ENCODE peak calls at places on chromosomes 3 and 15, in five cellular contexts. T, U, V, K and F are unnamed samples.
A peak's percentile ranks its signal among the peaks of the same experiment; 100 is the strongest.

GRCh38 chr15:60583194-60583593 is 104.3 kb upstream of the ICE2 start:
- DNase-seq in K (no peak), V (no peak), U (no peak), T (no peak), F (no peak)

GRCh38 chr3:88061749-88062148 is 2.7 kb downstream of the ZNF654 start:
- DNase-seq in T (peak; percentile 23), U (no peak), V (no peak), K (no peak), F (no peak)

GRCh38 chr3:12879191-12879815 is 37.9 kb upstream of the RPL32 start:
- DNase-seq in K (no peak), T (no peak), V (no peak), U (no peak), F (no peak)

GRCh38 chr3:150635526-150635925 is 32.4 kb downstream of the SELENOT start:
- DNase-seq in U (no peak), T (no peak), K (no peak), V (no peak), F (no peak)

GRCh38 chr15:62998262-62998909 is 44.2 kb upstream of the TPM1 start:
- DNase-seq in T (no peak), U (no peak), V (no peak), K (no peak), F (no peak)

GRCh38 chr3:70433091-70433490 is 120.7 kb upstream of the MDFIC2 start:
- DNase-seq in U (no peak), T (peak; percentile 87), K (no peak), V (no peak), F (no peak)

GRCh38 chr3:31289592-31289991 is 243.1 kb upstream of the STT3B start:
- DNase-seq in K (no peak), T (no peak), U (no peak), V (no peak), F (no peak)

GRCh38 chr15:71437919-71438318 is 322.6 kb downstream of the THSD4 start:
- DNase-seq in K (no peak), V (no peak), T (no peak), U (no peak), F (no peak)

GRCh38 chr15:80456517-80457497 is 52.6 kb downstream of the ARNT2 start:
- DNase-seq in U (no peak), K (no peak), V (no peak), T (peak; percentile 32), F (no peak)

GRCh38 chr3:62052331-62052730 is 321.0 kb downstream of the FEZF2 start:
- DNase-seq in U (no peak), T (no peak), V (no peak), K (no peak), F (no peak)

GRCh38 chr15:97547381-97547780 is 413.1 kb upstream of the ARRDC4 start:
- DNase-seq in U (no peak), V (no peak), K (no peak), T (no peak), F (no peak)

GRCh38 chr3:119187266-119187665 is 13.9 kb downstream of the UPK1B start:
- DNase-seq in T (no peak), K (no peak), V (no peak), U (no peak), F (no peak)

GRCh38 chr15:80210612-80211554 is 41.1 kb downstream of the CTXND1 start:
- DNase-seq in V (no peak), U (no peak), K (no peak), T (no peak), F (no peak)

GRCh38 chr15:81863157-81863556 is 182.7 kb downstream of the MEX3B start:
- DNase-seq in T (peak; percentile 4), V (no peak), K (no peak), U (no peak), F (no peak)

GRCh38 chr15:101579766-101580165 is 72.4 kb downstream of the TM2D3 start:
- DNase-seq in V (no peak), T (peak; percentile 73), K (no peak), U (no peak), F (no peak)

GRCh38 chr3:52126500-52126899 is 27.7 kb downstream of the POC1A start:
- DNase-seq in K (no peak), U (no peak), V (no peak), T (no peak), F (no peak)

GRCh38 chr15:69823223-69823907 is 274.4 kb downstream of the TLE3 start:
- DNase-seq in U (no peak), T (peak; percentile 23), V (no peak), K (no peak), F (no peak)

GRCh38 chr3:16767006-16767405 is 117.7 kb upstream of the PLCL2 start:
- DNase-seq in T (no peak), K (no peak), U (no peak), V (no peak), F (no peak)

GRCh38 chr3:41073190-41073589 is 126.1 kb upstream of the CTNNB1 start:
- DNase-seq in U (no peak), V (no peak), T (peak; percentile 2), K (no peak), F (no peak)

GRCh38 chr15:66993874-66994696 is 71.3 kb upstream of the SMAD3 start:
- DNase-seq in V (no peak), K (no peak), T (no peak), U (no peak), F (no peak)

GRCh38 chr15:38069001-38069400 is 134.6 kb downstream of the TMCO5A start:
- DNase-seq in U (no peak), V (no peak), K (peak; percentile 19), T (peak; percentile 89), F (peak; percentile 69)

GRCh38 chr3:140546649-140547048 is 131.2 kb upstream of the TRIM42 start:
- DNase-seq in V (no peak), K (no peak), T (no peak), U (no peak), F (no peak)

GRCh38 chr3:179528786-179529185 is 33.9 kb upstream of the ACTL6A start:
- DNase-seq in V (no peak), T (peak; percentile 32), U (no peak), K (no peak), F (no peak)

GRCh38 chr3:140455476-140455875 is 222.4 kb upstream of the TRIM42 start:
- DNase-seq in K (no peak), U (no peak), T (peak; percentile 29), V (no peak), F (no peak)

GRCh38 chr3:65953881-65954733 is 84.6 kb downstream of the MAGI1 start:
- DNase-seq in T (peak; percentile 5), K (no peak), U (no peak), V (no peak), F (no peak)

GRCh38 chr3:64084640-64085039 is 61.3 kb upstream of the PSMD6 start:
- DNase-seq in T (peak; percentile 96), U (no peak), K (no peak), V (no peak), F (no peak)

GRCh38 chr3:161409069-161409468 is 37.8 kb upstream of the SPTSSB start:
- DNase-seq in U (no peak), V (no peak), T (peak; percentile 72), K (no peak), F (no peak)

GRCh38 chr15:79003896-79004295 is 59.0 kb upstream of the CTSH start:
- DNase-seq in K (no peak), T (no peak), U (no peak), V (no peak), F (no peak)

GRCh38 chr3:152334761-152335160 is 66.0 kb downstream of the MBNL1 start:
- DNase-seq in T (no peak), U (no peak), K (no peak), V (no peak), F (no peak)

GRCh38 chr15:84748274-84749110 is at the start of gene ZNF592:
- DNase-seq in T (peak; percentile 73), K (peak; percentile 55), V (peak; percentile 75), U (peak; percentile 94), F (no peak)

GRCh38 chr3:16868513-16868912 is 16.2 kb upstream of the PLCL2 start:
- DNase-seq in T (no peak), U (no peak), K (no peak), V (no peak), F (no peak)

GRCh38 chr3:98223907-98224672 is 40.0 kb upstream of the OR5H6 start:
- DNase-seq in K (no peak), T (no peak), V (no peak), U (no peak), F (no peak)

GRCh38 chr3:110343945-110344344 is 727.7 kb upstream of the NECTIN3 start:
- DNase-seq in T (peak; percentile 66), U (no peak), K (no peak), V (no peak), F (no peak)

GRCh38 chr3:190865828-190866227 is 3.3 kb upstream of the GMNC start:
- DNase-seq in V (no peak), T (peak; percentile 4), K (no peak), U (no peak), F (no peak)

GRCh38 chr3:132916096-132916495 is 122.1 kb upstream of the TMEM108 start:
- DNase-seq in T (peak; percentile 63), U (no peak), K (no peak), V (no peak), F (no peak)

GRCh38 chr3:133821767-133822638 is 16.4 kb downstream of the SRPRB start:
- DNase-seq in U (peak; percentile 67), K (peak; percentile 23), V (no peak), T (peak; percentile 67), F (no peak)

GRCh38 chr3:13891017-13891392 is 11.1 kb upstream of the WNT7A start:
- DNase-seq in V (no peak), U (no peak), K (no peak), T (no peak), F (no peak)

GRCh38 chr15:41671656-41672636 is 11.7 kb downstream of the MGA start:
- DNase-seq in V (no peak), U (no peak), T (no peak), K (no peak), F (no peak)